ENCODE peak calls at places on chromosomes 2 and 18, in five cellular contexts. A, Y, X, H and Q are unnamed samples.

GRCh38 chr2:148721991-148722777 is 77.6 kb downstream of the EPC2 start:
- DNase-seq in A (no peak), Y (no peak), X (no peak), H (no peak), Q (no peak)

GRCh38 chr2:35783723-35784122 is 571.9 kb upstream of the CRIM1 start:
- DNase-seq in A (no peak), Y (peak), X (no peak), H (no peak), Q (peak)

GRCh38 chr18:64137914-64138313 is 11.0 kb downstream of the LINC00305 start:
- DNase-seq in A (no peak), Y (no peak), X (no peak), H (no peak), Q (no peak)

GRCh38 chr2:8107162-8107561 is 574.7 kb upstream of the ID2 start:
- DNase-seq in A (no peak), Y (no peak), X (no peak), H (no peak), Q (no peak)

GRCh38 chr2:97748397-97748796 is 35.0 kb downstream of the ZAP70 start:
- DNase-seq in A (peak), Y (no peak), X (peak), H (no peak), Q (peak)

GRCh38 chr2:183383854-183384253 is 259.6 kb downstream of the NUP35 start:
- DNase-seq in A (no peak), Y (no peak), X (no peak), H (no peak), Q (no peak)

GRCh38 chr2:151251012-151251411 is 10.7 kb downstream of the RBM43 start:
- DNase-seq in A (no peak), Y (peak), X (no peak), H (no peak), Q (no peak)

GRCh38 chr18:9380101-9380500 is 45.5 kb downstream of the TWSG1 start:
- DNase-seq in A (no peak), Y (no peak), X (no peak), H (no peak), Q (no peak)

GRCh38 chr2:168565112-168565511 is 109.0 kb downstream of the CERS6 start:
- DNase-seq in A (no peak), Y (peak), X (no peak), H (no peak), Q (no peak)

GRCh38 chr18:23238651-23239349 is 103.5 kb downstream of the CABLES1 start:
- DNase-seq in A (no peak), Y (peak), X (no peak), H (no peak), Q (no peak)

GRCh38 chr2:129712586-129712985 is 266.9 kb upstream of the RAB6C start:
- DNase-seq in A (no peak), Y (no peak), X (no peak), H (no peak), Q (no peak)

GRCh38 chr18:37712776-37713175 is 147.2 kb upstream of the CELF4 start:
- DNase-seq in A (no peak), Y (no peak), X (no peak), H (no peak), Q (no peak)

GRCh38 chr18:35871337-35871736 is 101.1 kb upstream of the RMP24 start:
- DNase-seq in A (no peak), Y (no peak), X (no peak), H (no peak), Q (no peak)

GRCh38 chr18:52408800-52409302 is 68.9 kb downstream of the DCC start:
- DNase-seq in A (no peak), Y (no peak), X (no peak), H (no peak), Q (no peak)

GRCh38 chr18:12880532-12880892 is 3.5 kb downstream of the PTPN2 start:
- DNase-seq in A (no peak), Y (no peak), X (peak), H (no peak), Q (no peak)

GRCh38 chr2:48249631-48250473 is 280.1 kb upstream of the STON1 start:
- DNase-seq in A (no peak), Y (no peak), X (no peak), H (no peak), Q (no peak)

GRCh38 chr2:235659767-235660322 is 166.0 kb downstream of the AGAP1 start:
- DNase-seq in A (no peak), Y (peak), X (no peak), H (no peak), Q (no peak)

GRCh38 chr2:150792780-150793300 is 305.4 kb upstream of the RND3 start:
- DNase-seq in A (no peak), Y (no peak), X (no peak), H (no peak), Q (no peak)

GRCh38 chr18:51229328-51229727 is 31.8 kb upstream of the MEX3C start:
- DNase-seq in A (no peak), Y (no peak), X (no peak), H (no peak), Q (no peak)

GRCh38 chr2:66440011-66440542 is 5.2 kb downstream of the MEIS1 start:
- DNase-seq in A (no peak), Y (no peak), X (no peak), H (no peak), Q (no peak)

GRCh38 chr2:178915423-178915822 is 108.2 kb upstream of the TTN start:
- DNase-seq in A (no peak), Y (no peak), X (no peak), H (no peak), Q (no peak)

GRCh38 chr2:176544579-176545365 is 275.5 kb downstream of the MTX2 start:
- DNase-seq in A (no peak), Y (no peak), X (no peak), H (no peak), Q (no peak)

GRCh38 chr18:66473882-66474281 is 130.0 kb downstream of the CDH19 start:
- DNase-seq in A (no peak), Y (no peak), X (no peak), H (no peak), Q (no peak)

GRCh38 chr2:159046966-159047365 is 78.5 kb downstream of the TANC1 start:
- DNase-seq in A (no peak), Y (peak), X (no peak), H (no peak), Q (no peak)

GRCh38 chr2:48287971-48288370 is 242.0 kb upstream of the STON1 start:
- DNase-seq in A (no peak), Y (no peak), X (peak), H (no peak), Q (no peak)

GRCh38 chr2:109257653-109258052 is 128.6 kb downstream of the SH3RF3 start:
- DNase-seq in A (no peak), Y (no peak), X (no peak), H (peak), Q (no peak)

GRCh38 chr2:111642576-111643327 is 241.2 kb downstream of the ANAPC1 start:
- DNase-seq in A (no peak), Y (no peak), X (peak), H (no peak), Q (no peak)

GRCh38 chr18:63161728-63162195 is 157.8 kb downstream of the BCL2 start:
- DNase-seq in A (no peak), Y (peak), X (no peak), H (peak), Q (no peak)

GRCh38 chr18:58277457-58277739 is 233.4 kb downstream of the NEDD4L start:
- DNase-seq in A (no peak), Y (no peak), X (no peak), H (no peak), Q (no peak)
- H3K27ac ChIP-seq in A (no peak), Y (no peak), X (no peak), H (no peak), Q (no peak)

GRCh38 chr2:237494066-237494465 is 7.0 kb downstream of the MLPH start:
- DNase-seq in A (no peak), Y (no peak), X (no peak), H (no peak), Q (no peak)
- H3K27ac ChIP-seq in A (no peak), Y (no peak), X (no peak), H (no peak), Q (no peak)

GRCh38 chr18:7084766-7085080 is 32.9 kb downstream of the LAMA1 start:
- DNase-seq in A (no peak), Y (peak), X (no peak), H (no peak), Q (no peak)
- H3K27ac ChIP-seq in A (no peak), Y (peak), X (no peak), H (peak), Q (no peak)

DNA sequence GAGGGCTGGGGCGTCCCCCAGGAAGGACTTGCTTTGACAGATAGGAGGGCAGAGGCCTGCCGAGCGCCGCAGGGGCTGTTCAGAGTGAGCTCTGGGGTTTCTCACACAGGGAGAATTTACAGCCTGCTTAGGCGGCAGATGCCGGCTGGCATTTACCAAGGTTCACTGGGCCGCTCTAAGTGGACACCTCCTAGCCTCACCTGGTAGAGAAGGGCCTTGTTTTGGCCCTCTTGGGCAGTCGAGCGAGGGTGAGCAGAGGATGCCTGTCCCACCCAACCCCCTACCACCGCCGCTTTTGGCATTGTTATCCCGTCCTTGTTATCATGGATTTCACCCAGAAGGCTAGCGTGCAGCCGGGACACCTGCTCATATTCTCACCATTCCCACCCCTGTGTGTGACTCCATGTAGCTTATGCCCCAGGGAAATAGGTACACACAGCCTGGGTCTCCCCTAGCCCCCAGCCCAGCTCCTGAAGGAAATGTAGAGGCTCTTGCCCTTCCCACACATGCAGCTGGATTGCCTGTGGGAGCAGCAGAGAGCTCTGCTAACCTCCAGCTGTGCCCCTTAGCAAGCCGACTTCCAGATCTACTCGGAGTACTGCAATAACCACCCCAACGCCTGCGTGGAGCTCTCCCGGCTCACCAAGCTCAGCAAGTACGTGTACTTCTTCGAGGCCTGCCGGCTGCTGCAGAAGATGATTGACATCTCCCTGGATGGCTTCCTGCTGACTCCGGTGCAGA is 52.4 kb downstream of the FAM168B start:
- DNase-seq in A (no peak), Y (peak), X (no peak), H (no peak), Q (no peak)
- H3K27ac ChIP-seq in A (no peak), Y (no peak), X (no peak), H (no peak), Q (no peak)

GRCh38 chr2:204687776-204688175 is 142.5 kb downstream of the PARD3B start:
- DNase-seq in A (no peak), Y (no peak), X (no peak), H (no peak), Q (no peak)
- H3K27ac ChIP-seq in A (no peak), Y (no peak), X (no peak), H (no peak), Q (no peak)

DNA sequence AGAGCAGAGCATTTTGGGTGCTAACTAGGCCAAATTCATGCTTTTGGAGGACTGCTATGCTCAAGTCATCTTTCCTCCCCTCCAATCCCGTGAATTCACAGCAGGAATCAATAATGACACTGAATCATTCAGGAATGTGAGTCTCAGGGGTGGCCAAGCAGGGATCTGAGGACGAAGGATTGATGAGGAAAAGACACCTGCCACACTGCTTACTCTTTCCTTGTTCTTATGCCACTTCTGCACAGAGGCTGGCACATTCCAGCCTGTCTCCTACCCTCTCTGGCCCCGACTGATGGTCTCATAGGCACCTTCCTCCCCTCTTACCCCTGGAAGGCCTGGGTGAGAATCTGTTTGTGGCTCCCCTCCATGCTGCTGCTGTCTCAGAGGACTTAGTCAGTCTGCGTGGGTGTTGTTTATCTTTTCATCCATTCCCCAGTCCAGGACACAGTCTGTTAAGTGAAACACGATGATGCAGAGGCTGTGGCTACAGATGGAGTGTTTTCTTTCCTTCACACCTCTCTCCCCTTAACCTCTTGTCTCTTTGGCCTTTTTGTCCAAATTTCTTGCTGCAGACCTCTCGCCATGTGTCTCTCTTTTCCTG is 87.1 kb downstream of the RDH14 start:
- DNase-seq in A (no peak), Y (peak), X (no peak), H (no peak), Q (no peak)
- H3K27ac ChIP-seq in A (no peak), Y (peak), X (no peak), H (no peak), Q (no peak)

GRCh38 chr2:220076734-220077133 is 449.3 kb downstream of the SLC4A3 start:
- DNase-seq in A (no peak), Y (peak), X (no peak), H (peak), Q (no peak)
- H3K27ac ChIP-seq in A (no peak), Y (peak), X (no peak), H (no peak), Q (no peak)

GRCh38 chr2:197242719-197243118 is 67.9 kb downstream of the ANKRD44 start:
- DNase-seq in A (no peak), Y (no peak), X (no peak), H (no peak), Q (no peak)
- H3K27ac ChIP-seq in A (no peak), Y (no peak), X (no peak), H (no peak), Q (no peak)

DNA sequence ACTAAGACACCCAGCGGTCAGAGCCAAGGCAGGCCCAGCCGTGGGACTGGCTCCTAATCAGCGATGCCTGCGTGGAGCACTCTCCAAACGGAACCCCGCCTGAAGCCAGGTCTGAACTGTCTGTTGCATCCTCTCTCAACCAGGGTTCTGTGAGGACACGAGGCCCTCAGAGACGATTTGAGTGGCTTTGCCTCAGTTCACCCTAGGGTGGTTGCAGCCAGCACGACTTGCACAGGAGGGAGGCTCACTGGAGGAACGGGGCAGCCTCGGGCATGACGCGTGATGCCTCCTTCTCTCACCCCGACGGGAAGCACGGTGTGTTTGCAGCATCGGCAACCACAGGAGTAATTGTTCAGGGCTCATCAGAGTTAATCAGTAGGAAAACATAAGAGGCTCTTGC is 336.4 kb downstream of the EIPR1 start:
- DNase-seq in A (no peak), Y (no peak), X (no peak), H (no peak), Q (no peak)
- H3K27ac ChIP-seq in A (no peak), Y (no peak), X (no peak), H (no peak), Q (no peak)

DNA sequence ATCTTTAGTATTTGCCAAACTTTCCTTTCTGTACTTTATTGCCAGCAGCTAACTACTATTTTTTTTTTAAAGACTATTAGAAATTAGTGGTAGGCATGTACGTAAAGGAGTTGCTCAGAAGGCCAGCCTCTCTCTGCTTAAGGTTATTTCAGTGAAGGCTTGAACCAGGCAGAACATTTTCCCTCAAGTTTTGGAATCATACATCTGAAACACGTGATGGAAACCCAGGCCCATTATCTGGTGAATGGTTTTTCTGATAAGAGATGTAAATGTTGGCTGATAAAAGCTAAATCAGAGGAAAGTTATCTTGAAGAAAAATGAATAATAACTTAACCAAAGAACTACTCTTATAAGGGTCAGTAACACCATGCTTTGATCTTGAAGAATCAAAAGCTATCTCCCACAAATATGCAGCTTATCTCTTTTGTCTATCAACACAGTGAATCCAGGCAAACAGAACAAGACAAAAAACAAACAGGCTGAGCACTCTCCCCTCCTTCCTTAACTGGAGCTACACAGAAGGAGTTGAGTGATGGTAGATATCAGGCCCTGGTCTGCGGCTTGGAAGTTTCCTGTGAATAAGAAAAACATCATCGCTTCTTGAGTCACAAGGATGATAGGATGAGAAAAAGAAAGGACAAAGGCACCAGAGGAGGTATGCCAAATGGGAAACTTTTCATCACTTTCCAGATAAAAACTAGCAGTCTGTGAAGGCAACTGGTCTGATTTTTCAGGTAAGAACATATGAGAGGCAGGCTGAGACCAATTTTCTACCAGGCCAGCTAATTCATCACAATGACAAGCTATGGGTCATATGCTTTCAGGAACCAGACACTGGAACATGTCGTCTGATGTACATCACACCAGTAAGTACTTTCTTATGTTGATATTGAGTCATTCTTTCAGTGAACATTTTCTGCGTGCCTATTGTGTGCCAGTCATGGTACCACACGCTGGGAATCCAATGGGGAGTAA is 88.4 kb upstream of the STK17B start:
- DNase-seq in A (no peak), Y (peak), X (no peak), H (no peak), Q (no peak)
- H3K27ac ChIP-seq in A (no peak), Y (peak), X (no peak), H (no peak), Q (no peak)